ENCODE peak calls at places on chromosomes 1 and 21, in six cellular contexts. L is HepG2, C is GM12891, F is K562, H is H1, R is GM12878. Q is an unnamed sample.

GRCh38 chr1:54384921-54385726 is 21.1 kb downstream of the SSBP3 start:
- DNase-seq in L (no peak), C (no peak), F (no peak), H (no peak), R (no peak), Q (no peak)

GRCh38 chr1:116806245-116806644 is 52.0 kb downstream of the CD2 start:
- DNase-seq in L (no peak), C (no peak), F (no peak), H (no peak), R (peak), Q (no peak)

GRCh38 chr1:198577444-198577843 is 37.0 kb upstream of the ATP6V1G3 start:
- DNase-seq in L (no peak), C (no peak), F (no peak), H (no peak), R (no peak), Q (no peak)

GRCh38 chr1:175178056-175178455 is 14.5 kb downstream of the KIAA0040 start:
- DNase-seq in L (no peak), C (no peak), F (no peak), H (no peak), R (no peak), Q (no peak)

GRCh38 chr1:156893048-156893953 is at the start of gene PEAR1:
- DNase-seq in L (no peak), C (no peak), F (no peak), H (peak), R (no peak), Q (no peak)

GRCh38 chr1:1068374-1069060 is 5.6 kb downstream of the RNF223 start:
- DNase-seq in L (no peak), C (peak), F (no peak), H (peak), R (no peak), Q (peak)

GRCh38 chr1:153919879-153920852 is 2.6 kb downstream of the GATAD2B start:
- DNase-seq in L (no peak), C (no peak), F (no peak), H (no peak), R (no peak), Q (no peak)

GRCh38 chr1:236063919-236064673 is 794 bp downstream of the NID1 start:
- DNase-seq in L (peak), C (no peak), F (no peak), H (peak), R (no peak), Q (no peak)

GRCh38 chr21:26445440-26445839 is 127.6 kb downstream of the CYYR1 start:
- DNase-seq in L (no peak), C (no peak), F (no peak), H (no peak), R (no peak), Q (no peak)

GRCh38 chr1:222911866-222912265 is 97.0 kb downstream of the DISP1 start:
- DNase-seq in L (no peak), C (no peak), F (no peak), H (no peak), R (no peak), Q (no peak)

GRCh38 chr1:198333744-198334143 is 176.9 kb downstream of the NEK7 start:
- DNase-seq in L (no peak), C (no peak), F (no peak), H (no peak), R (no peak), Q (no peak)

GRCh38 chr1:109969430-109969829 is 15.1 kb upstream of the AHCYL1 start:
- DNase-seq in L (no peak), C (no peak), F (no peak), H (no peak), R (no peak), Q (no peak)

GRCh38 chr1:7454052-7454815 is 316.9 kb upstream of the VAMP3 start:
- DNase-seq in L (no peak), C (no peak), F (no peak), H (no peak), R (no peak), Q (no peak)

GRCh38 chr1:72281144-72281543 is 1.2 kb downstream of the NEGR1 start:
- DNase-seq in L (no peak), C (no peak), F (no peak), H (no peak), R (no peak), Q (no peak)

GRCh38 chr21:39852726-39853510 is 14.3 kb upstream of the PCP4 start:
- DNase-seq in L (no peak), C (no peak), F (no peak), H (no peak), R (no peak), Q (no peak)

GRCh38 chr1:169122976-169123375 is 16.5 kb downstream of the ATP1B1 start:
- DNase-seq in L (no peak), C (no peak), F (no peak), H (no peak), R (no peak), Q (no peak)

GRCh38 chr1:44827197-44828002 is 15.7 kb downstream of the PTCH2 start:
- DNase-seq in L (peak), C (no peak), F (peak), H (peak), R (no peak), Q (no peak)

GRCh38 chr1:147225193-147225730 is at the start of gene FMO5:
- DNase-seq in L (no peak), C (peak), F (peak), H (peak), R (no peak), Q (peak)

GRCh38 chr1:31943546-31944184 is 5.5 kb upstream of the PTP4A2 start:
- DNase-seq in L (no peak), C (no peak), F (no peak), H (no peak), R (no peak), Q (no peak)

GRCh38 chr1:209652873-209653401 is 712 bp upstream of the LAMB3 start:
- DNase-seq in L (peak), C (no peak), F (peak), H (peak), R (no peak), Q (no peak)

GRCh38 chr1:5856246-5856815 is 135.9 kb downstream of the NPHP4 start:
- DNase-seq in L (peak), C (no peak), F (peak), H (no peak), R (no peak), Q (no peak)

GRCh38 chr1:111605553-111605952 is 14.0 kb upstream of the RAP1A start:
- DNase-seq in L (no peak), C (no peak), F (no peak), H (no peak), R (no peak), Q (no peak)

GRCh38 chr1:160726114-160726497 is 12.9 kb upstream of the SLAMF7 start:
- DNase-seq in L (no peak), C (no peak), F (peak), H (no peak), R (no peak), Q (no peak)

GRCh38 chr1:41863683-41864082 is 55.0 kb downstream of the HIVEP3 start:
- DNase-seq in L (no peak), C (no peak), F (no peak), H (no peak), R (no peak), Q (no peak)

GRCh38 chr1:217981430-217981829 is 303.7 kb upstream of the RRP15 start:
- DNase-seq in L (no peak), C (no peak), F (no peak), H (no peak), R (no peak), Q (no peak)

GRCh38 chr1:22612657-22613056 is 23.8 kb upstream of the C1QA start:
- DNase-seq in L (no peak), C (no peak), F (no peak), H (no peak), R (no peak), Q (no peak)

GRCh38 chr1:3651939-3652537 is at the start of gene TP73:
- DNase-seq in L (no peak), C (no peak), F (peak), H (peak), R (no peak), Q (peak)

GRCh38 chr1:44078087-44078486 is 40.5 kb upstream of the KLF17 start:
- DNase-seq in L (no peak), C (no peak), F (no peak), H (no peak), R (no peak), Q (no peak)

GRCh38 chr21:34857874-34858273 is 189.1 kb downstream of the CLIC6 start:
- DNase-seq in L (no peak), C (no peak), F (no peak), H (no peak), R (no peak), Q (no peak)

GRCh38 chr1:183457449-183457848 is 14.8 kb upstream of the SMG7 start:
- DNase-seq in L (no peak), C (no peak), F (no peak), H (no peak), R (no peak), Q (no peak)

DNA sequence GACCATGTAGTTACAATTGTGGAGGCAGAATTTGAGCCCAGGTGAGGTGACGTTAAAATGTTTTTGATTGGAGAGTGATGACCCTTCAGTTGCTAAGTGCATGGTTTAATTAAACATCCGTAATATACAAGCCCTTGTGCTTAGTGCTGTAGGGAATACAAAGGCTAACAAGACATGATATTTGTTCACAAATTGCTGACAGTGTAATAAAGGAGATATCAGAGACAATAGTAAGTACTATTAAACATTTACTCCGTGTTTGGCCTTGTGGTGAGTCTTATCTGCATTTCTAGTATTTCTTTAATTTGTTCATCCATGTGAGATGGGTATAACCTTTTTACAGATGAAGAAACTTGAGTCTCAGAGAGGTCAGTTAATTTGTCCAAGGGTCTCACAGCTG is 37.9 kb downstream of the RLF start:
- DNase-seq in L (no peak), C (no peak), F (no peak), H (no peak), R (no peak), Q (no peak)
- TF ChIP-seq POLR2A in L (no peak), C (no peak), F (no peak), H (no peak), R (no peak), Q (no peak)

DNA sequence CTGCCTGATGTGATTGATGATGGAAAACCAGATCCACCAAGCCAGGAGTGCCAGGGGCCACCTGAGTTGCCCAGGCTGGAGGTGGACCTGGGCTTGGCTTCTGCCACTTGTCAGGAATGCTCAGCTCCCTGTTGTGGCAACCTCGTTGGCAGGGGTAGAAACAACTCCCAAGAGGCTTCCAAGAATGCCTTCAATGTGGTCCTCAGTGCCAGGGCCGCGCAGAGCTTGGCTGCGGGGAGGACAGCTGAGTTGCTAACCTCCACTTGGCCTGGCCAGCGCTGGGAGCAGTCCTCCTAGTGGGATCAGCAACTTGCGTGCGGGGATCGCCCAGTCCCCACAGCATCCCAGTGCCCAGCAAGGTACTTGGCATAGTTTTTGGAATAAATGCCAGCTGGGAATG is 9.0 kb downstream of the MYOM3 start:
- DNase-seq in L (no peak), C (no peak), F (no peak), H (no peak), R (no peak), Q (no peak)
- TF ChIP-seq TAF1 in L (no peak), C (no peak), F (no peak), H (no peak), R (no peak), Q (no peak)

DNA sequence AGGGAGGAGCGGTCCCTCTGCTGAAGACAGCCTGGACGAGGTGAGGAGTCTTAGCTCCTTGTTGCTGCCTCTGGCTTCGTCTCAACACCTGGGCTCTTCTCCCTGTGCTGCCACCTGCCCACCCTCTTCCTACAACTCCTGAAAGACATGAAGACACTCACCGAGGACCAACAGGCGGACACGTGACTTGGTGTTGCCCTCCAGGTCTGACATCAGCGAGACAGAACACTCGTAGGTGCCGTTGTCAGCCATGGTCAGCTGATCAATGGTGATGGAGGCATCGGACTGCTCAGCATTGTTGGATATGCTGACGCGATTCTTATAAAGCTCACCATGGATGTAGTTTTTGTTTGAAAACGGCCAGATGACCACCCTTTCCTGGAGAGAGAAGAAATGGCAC is 21.4 kb downstream of the GPA33 start:
- DNase-seq in L (no peak), C (no peak), F (no peak), H (no peak), R (no peak), Q (no peak)
- TF ChIP-seq POLR2AphosphoS5 in L (no peak), C (no peak), F (no peak), H (no peak), R (no peak), Q (no peak)

GRCh38 chr21:33588485-33589335 is at the start of gene DONSON:
- DNase-seq in L (peak), C (peak), F (peak), H (peak), R (peak), Q (peak)
- TF ChIP-seq POLR2A in L (peak), C (peak), F (peak), H (peak), R (peak), Q (peak)

GRCh38 chr1:172966844-172967540 is 83.7 kb downstream of the TNFSF18 start:
- DNase-seq in L (no peak), C (peak), F (no peak), H (no peak), R (no peak), Q (no peak)
- TF ChIP-seq TAF1 in L (no peak), C (no peak), F (no peak), H (no peak), R (no peak), Q (no peak)

Q was measured in GM12892.